ENCODE peak calls at places on chromosome 3, in five cellular contexts. One of them, this sample, is unnamed.

GRCh38 chr3:185867650-185868049 is 42.8 kb upstream of the IGF2BP2 start:
- DNase-seq in GM12878: no peak
- DNase-seq in GM23338: no peak
- DNase-seq in A549: no peak
- DNase-seq in K562: no peak
- DNase-seq in this sample: no peak

GRCh38 chr3:32186097-32186496 is 52.4 kb upstream of the CMTM8 start:
- DNase-seq in A549: no peak
- DNase-seq in GM23338: peak; percentile 58
- DNase-seq in K562: no peak
- DNase-seq in GM12878: no peak
- DNase-seq in this sample: peak; percentile 94

GRCh38 chr3:3817870-3818269 is 18.6 kb downstream of the LRRN1 start:
- DNase-seq in K562: no peak
- DNase-seq in GM23338: no peak
- DNase-seq in GM12878: no peak
- DNase-seq in A549: no peak
- DNase-seq in this sample: no peak

GRCh38 chr3:121529308-121529707 is 16.5 kb downstream of the POLQ start:
- DNase-seq in K562: no peak
- DNase-seq in GM23338: no peak
- DNase-seq in A549: peak; percentile 6
- DNase-seq in GM12878: no peak
- DNase-seq in this sample: peak; percentile 3

GRCh38 chr3:147943265-147943945 is 534.2 kb downstream of the ZIC1 start:
- DNase-seq in GM12878: no peak
- DNase-seq in K562: no peak
- DNase-seq in A549: peak; percentile 36
- DNase-seq in GM23338: no peak
- DNase-seq in this sample: no peak

GRCh38 chr3:188490416-188490815 is 336.5 kb downstream of the LPP start:
- DNase-seq in GM23338: no peak
- DNase-seq in GM12878: no peak
- DNase-seq in K562: no peak
- DNase-seq in A549: no peak
- DNase-seq in this sample: no peak

GRCh38 chr3:107911337-107912000 is 179.4 kb downstream of the CD47 start:
- DNase-seq in GM23338: no peak
- DNase-seq in GM12878: no peak
- DNase-seq in A549: no peak
- DNase-seq in K562: no peak
- DNase-seq in this sample: no peak

GRCh38 chr3:25156526-25157075 is 271.5 kb upstream of the RARB start:
- DNase-seq in GM12878: no peak
- DNase-seq in K562: no peak
- DNase-seq in A549: peak; percentile 18
- DNase-seq in GM23338: peak; percentile 60
- DNase-seq in this sample: no peak

GRCh38 chr3:70849911-70850699 is 537.7 kb upstream of the MDFIC2 start:
- DNase-seq in A549: peak; percentile 88
- DNase-seq in K562: no peak
- DNase-seq in GM23338: no peak
- DNase-seq in GM12878: no peak
- DNase-seq in this sample: no peak

GRCh38 chr3:59517448-59517847 is 467.6 kb upstream of the CFAP20DC start:
- DNase-seq in GM23338: no peak
- DNase-seq in GM12878: no peak
- DNase-seq in A549: no peak
- DNase-seq in K562: no peak
- DNase-seq in this sample: no peak

GRCh38 chr3:32644380-32644779 is 40.6 kb upstream of the CNOT10 start:
- DNase-seq in K562: no peak
- DNase-seq in GM23338: no peak
- DNase-seq in A549: no peak
- DNase-seq in GM12878: no peak
- DNase-seq in this sample: no peak

GRCh38 chr3:134453631-134454030 is 32.2 kb downstream of the ANAPC13 start:
- DNase-seq in K562: peak; percentile 16
- DNase-seq in GM23338: peak; percentile 89
- DNase-seq in A549: peak; percentile 5
- DNase-seq in GM12878: no peak
- DNase-seq in this sample: no peak

GRCh38 chr3:194276768-194277546 is 74.2 kb downstream of the CPN2 start:
- DNase-seq in A549: no peak
- DNase-seq in GM12878: no peak
- DNase-seq in GM23338: no peak
- DNase-seq in K562: no peak
- DNase-seq in this sample: no peak

GRCh38 chr3:18618723-18619122 is 193.6 kb upstream of the SATB1 start:
- DNase-seq in GM23338: peak; percentile 44
- DNase-seq in A549: no peak
- DNase-seq in GM12878: no peak
- DNase-seq in K562: no peak
- DNase-seq in this sample: no peak

GRCh38 chr3:170741756-170742530 is 128.1 kb downstream of the RPL22L1 start:
- DNase-seq in GM12878: no peak
- DNase-seq in A549: no peak
- DNase-seq in GM23338: no peak
- DNase-seq in K562: no peak
- DNase-seq in this sample: no peak

GRCh38 chr3:170749185-170749584 is 120.8 kb downstream of the RPL22L1 start:
- DNase-seq in GM23338: no peak
- DNase-seq in K562: no peak
- DNase-seq in GM12878: no peak
- DNase-seq in A549: no peak
- DNase-seq in this sample: no peak

GRCh38 chr3:170740726-170741591 is 129.0 kb downstream of the RPL22L1 start:
- DNase-seq in A549: peak; percentile 50
- DNase-seq in GM23338: no peak
- DNase-seq in GM12878: no peak
- DNase-seq in K562: no peak
- DNase-seq in this sample: no peak

GRCh38 chr3:170746175-170746942 is 123.6 kb downstream of the RPL22L1 start:
- DNase-seq in A549: no peak
- DNase-seq in GM23338: no peak
- DNase-seq in GM12878: no peak
- DNase-seq in K562: no peak
- DNase-seq in this sample: no peak

DNA sequence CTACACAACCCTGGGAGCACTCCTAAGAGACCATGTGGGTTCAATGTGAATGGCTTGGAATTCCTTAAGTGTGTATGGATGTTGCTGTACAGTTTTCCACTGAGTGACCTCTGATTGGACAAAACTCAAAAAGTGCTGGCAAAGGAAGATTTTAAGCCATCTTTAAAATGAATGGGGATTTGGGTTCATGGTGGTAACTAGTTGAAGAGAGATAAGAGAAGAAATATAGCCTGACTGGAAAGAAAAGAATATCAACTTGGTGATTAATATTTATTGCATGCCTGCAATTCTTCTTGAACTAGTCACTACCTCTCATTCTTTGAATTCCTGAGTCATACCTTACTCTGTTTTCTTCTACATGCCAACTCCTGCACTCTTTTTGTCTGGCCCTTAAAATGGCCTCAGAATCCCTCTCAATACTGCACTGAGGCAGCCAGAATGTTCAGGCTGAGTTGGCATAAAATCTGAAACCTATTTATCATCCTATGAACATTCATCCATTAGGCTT is 124.7 kb downstream of the RPL22L1 start:
- DNase-seq in GM12878: no peak
- DNase-seq in A549: no peak
- DNase-seq in GM23338: no peak
- DNase-seq in K562: no peak
- DNase-seq in this sample: no peak
- TF ChIP-seq JUNB in GM12878: no peak
- TF ChIP-seq JUNB in A549: peak; percentile 72
- TF ChIP-seq JUNB in GM23338: no peak
- TF ChIP-seq JUNB in K562: no peak
- TF ChIP-seq JUNB in this sample: no peak

DNA sequence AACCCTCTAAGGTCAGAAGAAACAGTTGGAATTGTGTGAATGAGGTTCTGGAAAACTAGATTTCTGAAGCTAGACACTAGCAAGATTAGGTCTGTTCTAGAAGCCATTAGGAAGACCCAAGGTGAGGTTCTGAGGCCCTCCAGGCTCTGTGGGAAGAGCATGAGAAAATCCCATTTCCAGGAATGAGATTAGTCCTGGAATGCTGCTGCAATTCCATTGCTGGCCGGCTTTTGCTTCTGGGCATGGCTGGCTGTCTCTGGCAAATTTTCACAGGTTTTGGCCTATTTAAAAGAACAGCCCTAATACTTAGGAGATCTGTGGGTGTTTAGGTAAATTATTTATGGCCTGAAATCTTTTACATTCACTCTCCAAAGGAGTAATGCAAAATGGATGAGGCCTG is 26.9 kb upstream of the PYDC2 start:
- DNase-seq in K562: no peak
- DNase-seq in GM12878: no peak
- DNase-seq in A549: no peak
- DNase-seq in GM23338: no peak
- DNase-seq in this sample: no peak
- TF ChIP-seq JUNB in K562: no peak
- TF ChIP-seq JUNB in GM12878: no peak
- TF ChIP-seq JUNB in A549: no peak
- TF ChIP-seq JUNB in GM23338: no peak
- TF ChIP-seq JUNB in this sample: no peak

GRCh38 chr3:46705751-46706572 is 4.8 kb downstream of the TMIE start:
- DNase-seq in K562: no peak
- DNase-seq in GM23338: no peak
- DNase-seq in GM12878: no peak
- DNase-seq in A549: no peak
- DNase-seq in this sample: no peak
- TF ChIP-seq JUNB in K562: no peak
- TF ChIP-seq JUNB in GM23338: no peak
- TF ChIP-seq JUNB in GM12878: no peak
- TF ChIP-seq JUNB in A549: no peak
- TF ChIP-seq JUNB in this sample: no peak

GRCh38 chr3:126747768-126748167 is 43.7 kb downstream of the CHCHD6 start:
- DNase-seq in GM12878: no peak
- DNase-seq in K562: no peak
- DNase-seq in GM23338: no peak
- DNase-seq in A549: no peak
- DNase-seq in this sample: no peak

GRCh38 chr3:126748701-126749546 is 44.9 kb downstream of the CHCHD6 start:
- DNase-seq in GM23338: no peak
- DNase-seq in A549: no peak
- DNase-seq in GM12878: no peak
- DNase-seq in K562: no peak
- DNase-seq in this sample: no peak

GRCh38 chr3:126743781-126744180 is 39.7 kb downstream of the CHCHD6 start:
- DNase-seq in K562: no peak
- DNase-seq in GM23338: no peak
- DNase-seq in A549: no peak
- DNase-seq in GM12878: no peak
- DNase-seq in this sample: no peak

GRCh38 chr3:126745760-126746394 is 41.8 kb downstream of the CHCHD6 start:
- DNase-seq in GM12878: no peak
- DNase-seq in A549: peak; percentile 44
- DNase-seq in GM23338: no peak
- DNase-seq in K562: no peak
- DNase-seq in this sample: no peak

GRCh38 chr3:126746395-126747177 is 42.5 kb downstream of the CHCHD6 start:
- DNase-seq in GM12878: no peak
- DNase-seq in A549: peak; percentile 52
- DNase-seq in GM23338: no peak
- DNase-seq in K562: peak; percentile 34
- DNase-seq in this sample: peak; percentile 84
- TF ChIP-seq JUNB in GM12878: no peak
- TF ChIP-seq JUNB in A549: no peak
- TF ChIP-seq JUNB in GM23338: no peak
- TF ChIP-seq JUNB in K562: no peak
- TF ChIP-seq JUNB in this sample: no peak

GRCh38 chr3:47910777-47911440 is 105.3 kb downstream of the MAP4 start:
- DNase-seq in GM23338: no peak
- DNase-seq in GM12878: no peak
- DNase-seq in A549: peak; percentile 34
- DNase-seq in K562: peak; percentile 46
- DNase-seq in this sample: peak; percentile 14
- TF ChIP-seq JUNB in GM23338: no peak
- TF ChIP-seq JUNB in GM12878: no peak
- TF ChIP-seq JUNB in A549: no peak
- TF ChIP-seq JUNB in K562: no peak
- TF ChIP-seq JUNB in this sample: no peak

GRCh38 chr3:52606373-52607085 is 70.1 kb downstream of the UQCC5 start:
- DNase-seq in A549: peak; percentile 66
- DNase-seq in GM23338: no peak
- DNase-seq in K562: peak; percentile 5
- DNase-seq in GM12878: no peak
- DNase-seq in this sample: peak; percentile 67
- TF ChIP-seq JUNB in A549: peak; percentile 19
- TF ChIP-seq JUNB in GM23338: no peak
- TF ChIP-seq JUNB in K562: no peak
- TF ChIP-seq JUNB in GM12878: no peak
- TF ChIP-seq JUNB in this sample: no peak

DNA sequence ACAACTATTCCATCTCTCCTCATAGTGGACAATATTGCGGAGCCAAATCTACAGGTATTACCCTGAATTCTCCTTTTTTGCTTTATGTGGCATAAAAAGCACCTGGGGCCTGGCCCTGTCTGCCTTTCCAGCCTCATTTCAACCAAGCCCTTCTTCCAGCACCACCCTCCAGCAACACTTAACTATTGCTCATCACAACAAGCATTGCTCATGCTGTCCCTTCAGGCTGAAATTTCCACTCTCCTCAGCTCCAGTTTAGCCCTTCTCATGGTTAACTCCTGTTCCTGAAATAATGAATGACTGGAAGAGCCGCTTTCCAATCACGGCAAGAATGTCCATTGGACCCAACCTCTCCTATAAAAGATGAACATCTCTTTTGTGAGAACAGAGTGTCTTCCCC is 107.4 kb downstream of the P2RY1 start:
- DNase-seq in A549: no peak
- DNase-seq in GM23338: no peak
- DNase-seq in K562: no peak
- DNase-seq in GM12878: no peak
- DNase-seq in this sample: no peak
- TF ChIP-seq JUNB in A549: no peak
- TF ChIP-seq JUNB in GM23338: no peak
- TF ChIP-seq JUNB in K562: no peak
- TF ChIP-seq JUNB in GM12878: no peak
- TF ChIP-seq JUNB in this sample: no peak

DNA sequence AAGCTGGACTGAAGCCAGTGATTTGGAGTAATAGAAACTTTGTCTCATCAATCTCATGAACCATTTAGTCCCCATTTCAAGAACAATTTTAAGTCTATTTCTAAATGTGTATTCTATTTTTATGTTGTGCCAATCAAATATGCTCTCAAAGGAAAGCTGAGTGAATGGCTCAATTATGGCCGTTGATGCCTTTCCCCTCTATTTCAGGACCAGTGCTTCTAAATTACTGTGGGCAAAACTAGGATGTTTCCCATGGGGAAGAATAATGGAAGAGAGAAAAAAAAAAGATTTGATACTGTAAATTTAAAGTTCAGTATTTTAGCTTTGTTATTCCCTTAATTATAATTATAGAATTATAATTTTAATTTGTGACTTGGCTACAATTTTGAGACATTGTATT is 110.1 kb downstream of the CADM2 start:
- DNase-seq in A549: no peak
- DNase-seq in K562: no peak
- DNase-seq in GM12878: no peak
- DNase-seq in GM23338: no peak
- DNase-seq in this sample: no peak
- TF ChIP-seq JUNB in A549: no peak
- TF ChIP-seq JUNB in K562: no peak
- TF ChIP-seq JUNB in GM12878: no peak
- TF ChIP-seq JUNB in GM23338: no peak
- TF ChIP-seq JUNB in this sample: no peak

This sample was measured in HepG2.